ENCODE peak calls at places on chromosomes 11 and 22, in five cellular contexts. M is HepG2, G is H1, V is K562, O is GM12892. F is an unnamed sample.

GRCh38 chr22:41915035-41915782 is at the start of gene SHISA8:
- DNase-seq in M (no peak), G (no peak), V (no peak), O (peak; percentile 80), F (peak; percentile 72)

GRCh38 chr22:47801541-47802245 is 1039.2 kb downstream of the TBC1D22A start:
- DNase-seq in M (no peak), G (no peak), V (no peak), O (no peak), F (no peak)

GRCh38 chr22:43434601-43435311 is 22.9 kb downstream of the MPPED1 start:
- DNase-seq in M (no peak), G (no peak), V (no peak), O (no peak), F (no peak)

GRCh38 chr11:97962758-97963157 is 1058.0 kb upstream of the CNTN5 start:
- DNase-seq in M (no peak), G (no peak), V (no peak), O (no peak), F (no peak)

GRCh38 chr22:44424867-44425351 is 73.1 kb downstream of the RTL6 start:
- DNase-seq in M (no peak), G (no peak), V (no peak), O (no peak), F (no peak)

GRCh38 chr11:46895821-46896220 is 22.5 kb downstream of the LRP4 start:
- DNase-seq in M (no peak), G (no peak), V (no peak), O (no peak), F (no peak)

GRCh38 chr22:23168381-23169031 is 11.8 kb upstream of the BCR start:
- DNase-seq in M (no peak), G (no peak), V (no peak), O (no peak), F (no peak)

GRCh38 chr11:11608783-11609232 is 13.0 kb downstream of the GALNT18 start:
- DNase-seq in M (no peak), G (no peak), V (no peak), O (no peak), F (no peak)

GRCh38 chr11:133403900-133404299 is 128.4 kb downstream of the OPCML start:
- DNase-seq in M (no peak), G (peak; percentile 60), V (peak; percentile 15), O (no peak), F (no peak)

GRCh38 chr11:3340025-3340424 is 38.9 kb downstream of the ZNF195 start:
- DNase-seq in M (no peak), G (no peak), V (peak; percentile 41), O (no peak), F (no peak)

GRCh38 chr11:120004723-120005122 is 133.2 kb downstream of the TRIM29 start:
- DNase-seq in M (no peak), G (no peak), V (no peak), O (no peak), F (no peak)

GRCh38 chr22:18023509-18024275 is 669 bp downstream of the MICAL3 start:
- DNase-seq in M (no peak), G (peak; percentile 77), V (peak; percentile 60), O (peak; percentile 48), F (peak; percentile 62)

GRCh38 chr11:57779275-57779674 is 17.7 kb downstream of the CTNND1 start:
- DNase-seq in M (peak; percentile 86), G (no peak), V (no peak), O (no peak), F (no peak)

GRCh38 chr11:69348414-69349235 is 54.7 kb downstream of the MYEOV start:
- DNase-seq in M (no peak), G (peak; percentile 35), V (no peak), O (no peak), F (no peak)

GRCh38 chr11:12144306-12145174 is 34.1 kb downstream of the MICAL2 start:
- DNase-seq in M (no peak), G (no peak), V (no peak), O (no peak), F (no peak)

GRCh38 chr11:65442952-65443351 is 20.4 kb downstream of the NEAT1 start:
- DNase-seq in M (no peak), G (no peak), V (no peak), O (no peak), F (no peak)
- TF ChIP-seq TAF1 in M (no peak), G (no peak), V (no peak), O (no peak), F (no peak)

GRCh38 chr11:60725592-60725991 is 1.1 kb downstream of the MS4A18 start:
- DNase-seq in M (no peak), G (no peak), V (no peak), O (no peak), F (no peak)

GRCh38 chr11:60720460-60720859 is 4.1 kb upstream of the MS4A18 start:
- DNase-seq in M (no peak), G (no peak), V (no peak), O (no peak), F (no peak)

GRCh38 chr11:60719406-60719805 is 5.1 kb upstream of the MS4A18 start:
- DNase-seq in M (no peak), G (no peak), V (no peak), O (no peak), F (no peak)

GRCh38 chr11:60718524-60719316 is 5.8 kb upstream of the MS4A18 start:
- DNase-seq in M (no peak), G (no peak), V (no peak), O (no peak), F (no peak)

GRCh38 chr11:60724420-60724819 is at the start of gene MS4A18:
- DNase-seq in M (no peak), G (no peak), V (no peak), O (no peak), F (no peak)
- TF ChIP-seq TAF1 in M (no peak), G (no peak), V (no peak), O (no peak), F (no peak)

DNA sequence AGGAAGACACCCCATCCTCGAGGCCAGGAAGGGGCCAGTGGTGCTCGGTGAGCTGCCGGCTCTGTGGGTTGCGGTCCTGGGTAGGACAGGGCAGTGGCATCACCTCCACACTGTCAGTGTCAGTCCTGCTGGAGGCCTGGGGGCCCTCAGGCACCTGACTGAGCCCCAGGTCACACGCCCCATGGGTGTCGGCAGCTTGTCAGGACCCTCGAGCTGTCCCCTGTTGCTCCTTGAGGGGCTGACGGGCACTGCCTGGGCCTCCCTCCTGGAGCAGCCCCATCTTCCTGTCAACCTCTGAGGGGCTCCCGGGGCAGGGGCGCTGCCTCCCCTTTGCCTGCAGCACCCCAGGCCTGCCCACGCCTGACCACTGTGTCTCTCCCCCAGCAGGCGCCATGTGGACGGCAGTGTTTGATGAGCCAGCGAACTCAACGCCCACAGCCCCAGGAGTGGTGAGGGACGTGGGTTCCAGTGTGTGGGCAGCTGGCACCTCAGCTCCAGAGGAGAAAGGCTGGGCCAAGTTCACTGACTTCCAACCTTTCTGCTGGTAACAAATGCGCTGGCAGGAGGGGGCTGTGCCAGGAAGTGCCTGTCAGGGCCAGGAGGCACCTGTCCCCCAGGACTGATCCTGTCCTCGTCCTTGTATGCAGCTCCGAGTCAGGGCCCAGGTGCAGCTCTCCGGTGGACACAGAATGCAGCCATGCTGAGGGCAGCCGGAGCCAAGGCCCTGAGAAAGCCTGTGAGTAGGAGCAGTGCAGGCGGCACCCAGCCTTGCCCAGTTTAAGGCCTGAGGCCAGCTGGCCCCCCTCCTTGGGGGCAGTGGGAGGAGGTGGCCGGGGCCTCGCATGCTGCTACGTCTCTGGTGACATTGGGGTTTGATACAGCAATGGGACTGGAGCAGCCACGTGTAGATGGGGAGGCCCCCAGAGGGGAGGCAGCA is 35.3 kb downstream of the SBF1 start:
- DNase-seq in M (no peak), G (no peak), V (no peak), O (no peak), F (no peak)
- TF ChIP-seq TAF1 in M (no peak), G (no peak), V (no peak), O (no peak), F (no peak)

GRCh38 chr11:55401011-55401410 is 33.2 kb downstream of the OR4A15 start:
- DNase-seq in M (no peak), G (no peak), V (no peak), O (no peak), F (no peak)
- TF ChIP-seq TAF1 in M (no peak), G (no peak), V (no peak), O (no peak), F (no peak)

GRCh38 chr22:38239101-38239761 is 33.6 kb downstream of the TMEM184B start:
- DNase-seq in M (no peak), G (no peak), V (no peak), O (no peak), F (no peak)
- TF ChIP-seq TAF1 in M (no peak), G (no peak), V (no peak), O (no peak), F (no peak)

GRCh38 chr22:29773233-29773632 is 6.1 kb downstream of the UQCR10 start:
- DNase-seq in M (no peak), G (no peak), V (no peak), O (no peak), F (no peak)
- TF ChIP-seq TAF1 in M (no peak), G (no peak), V (no peak), O (no peak), F (no peak)

GRCh38 chr22:38441620-38442287 is 13.2 kb downstream of the KCNJ4 start:
- DNase-seq in M (no peak), G (no peak), V (no peak), O (no peak), F (no peak)
- TF ChIP-seq TAF1 in M (no peak), G (no peak), V (no peak), O (no peak), F (no peak)

GRCh38 chr11:122598971-122599370 is 56.6 kb upstream of the UBASH3B start:
- DNase-seq in M (no peak), G (no peak), V (no peak), O (no peak), F (no peak)
- TF ChIP-seq TAF1 in M (no peak), G (no peak), V (no peak), O (no peak), F (no peak)